ENCODE peak calls at places on chromosome 17, in five cellular contexts. One of them, this sample, is unnamed.
A peak's percentile ranks its signal among the peaks of the same experiment; 100 is the strongest.

GRCh38 chr17:751269-752001 is 629 bp downstream of the GEMIN4 start:
- DNase-seq in kidney tubule cell: peak; percentile 44
- DNase-seq in mucosa of gallbladder: peak; percentile 18
- DNase-seq in body of pancreas: peak; percentile 31
- DNase-seq in RPMI7951: peak; percentile 35
- DNase-seq in this sample: peak; percentile 14

GRCh38 chr17:75783803-75784472 is 668 bp upstream of the UNK start:
- DNase-seq in RPMI7951: no peak
- DNase-seq in body of pancreas: peak; percentile 76
- DNase-seq in mucosa of gallbladder: peak; percentile 43
- DNase-seq in kidney tubule cell: no peak
- DNase-seq in this sample: no peak

GRCh38 chr17:37476431-37477130 is 13.1 kb upstream of the DUSP14 start:
- DNase-seq in RPMI7951: peak; percentile 21
- DNase-seq in body of pancreas: no peak
- DNase-seq in kidney tubule cell: peak; percentile 79
- DNase-seq in mucosa of gallbladder: peak; percentile 20
- DNase-seq in this sample: peak; percentile 90

GRCh38 chr17:28008526-28008925 is 34.0 kb upstream of the NLK start:
- DNase-seq in body of pancreas: peak; percentile 78
- DNase-seq in kidney tubule cell: peak; percentile 66
- DNase-seq in RPMI7951: peak; percentile 50
- DNase-seq in mucosa of gallbladder: peak; percentile 52
- DNase-seq in this sample: peak; percentile 64

GRCh38 chr17:80649672-80650338 is 105.2 kb downstream of the RPTOR start:
- DNase-seq in body of pancreas: peak; percentile 22
- DNase-seq in RPMI7951: peak; percentile 89
- DNase-seq in mucosa of gallbladder: peak; percentile 27
- DNase-seq in kidney tubule cell: peak; percentile 82
- DNase-seq in this sample: peak; percentile 64

GRCh38 chr17:73187203-73187769 is 5.6 kb upstream of the COG1 start:
- DNase-seq in body of pancreas: no peak
- DNase-seq in mucosa of gallbladder: no peak
- DNase-seq in kidney tubule cell: no peak
- DNase-seq in RPMI7951: no peak
- DNase-seq in this sample: no peak

GRCh38 chr17:55426851-55427586 is 5.4 kb upstream of the MMD start:
- DNase-seq in RPMI7951: peak; percentile 24
- DNase-seq in kidney tubule cell: peak; percentile 16
- DNase-seq in mucosa of gallbladder: no peak
- DNase-seq in body of pancreas: no peak
- DNase-seq in this sample: peak; percentile 49

GRCh38 chr17:75404223-75404738 is 1.2 kb downstream of the GRB2 start:
- DNase-seq in body of pancreas: peak; percentile 70
- DNase-seq in mucosa of gallbladder: peak; percentile 56
- DNase-seq in kidney tubule cell: peak; percentile 81
- DNase-seq in RPMI7951: peak; percentile 76
- DNase-seq in this sample: peak; percentile 90

GRCh38 chr17:73956595-73957465 is 246.6 kb upstream of the RPL38 start:
- DNase-seq in kidney tubule cell: peak; percentile 34
- DNase-seq in RPMI7951: peak; percentile 24
- DNase-seq in mucosa of gallbladder: peak; percentile 59
- DNase-seq in body of pancreas: peak; percentile 89
- DNase-seq in this sample: peak; percentile 66

GRCh38 chr17:48113201-48113676 is 5.7 kb downstream of the SNX11 start:
- DNase-seq in RPMI7951: no peak
- DNase-seq in body of pancreas: no peak
- DNase-seq in kidney tubule cell: no peak
- DNase-seq in mucosa of gallbladder: peak; percentile 12
- DNase-seq in this sample: no peak

GRCh38 chr17:7466318-7466643 is 13.2 kb downstream of the ZBTB4 start:
- DNase-seq in body of pancreas: no peak
- DNase-seq in RPMI7951: no peak
- DNase-seq in kidney tubule cell: no peak
- DNase-seq in mucosa of gallbladder: no peak
- DNase-seq in this sample: no peak

GRCh38 chr17:6894206-6894528 is 62.6 kb upstream of the TEKT1 start:
- DNase-seq in RPMI7951: no peak
- DNase-seq in body of pancreas: no peak
- DNase-seq in mucosa of gallbladder: no peak
- DNase-seq in kidney tubule cell: peak; percentile 10
- DNase-seq in this sample: no peak

GRCh38 chr17:49508061-49508865 is 13.2 kb downstream of the NGFR start:
- DNase-seq in kidney tubule cell: peak; percentile 51
- DNase-seq in RPMI7951: peak; percentile 55
- DNase-seq in mucosa of gallbladder: no peak
- DNase-seq in body of pancreas: no peak
- DNase-seq in this sample: peak; percentile 98

GRCh38 chr17:70091681-70092080 is 16.7 kb downstream of the KCNJ16 start:
- DNase-seq in kidney tubule cell: no peak
- DNase-seq in mucosa of gallbladder: no peak
- DNase-seq in RPMI7951: no peak
- DNase-seq in body of pancreas: no peak
- DNase-seq in this sample: peak; percentile 37

GRCh38 chr17:27282054-27282501 is 11.8 kb upstream of the WSB1 start:
- DNase-seq in kidney tubule cell: no peak
- DNase-seq in RPMI7951: no peak
- DNase-seq in mucosa of gallbladder: no peak
- DNase-seq in body of pancreas: no peak
- DNase-seq in this sample: no peak

GRCh38 chr17:78019367-78019975 is 61.0 kb downstream of the TNRC6C start:
- DNase-seq in body of pancreas: no peak
- DNase-seq in kidney tubule cell: peak; percentile 45
- DNase-seq in mucosa of gallbladder: no peak
- DNase-seq in RPMI7951: peak; percentile 28
- DNase-seq in this sample: peak; percentile 73

GRCh38 chr17:70901870-70902269 is 732.5 kb downstream of the KCNJ2 start:
- DNase-seq in kidney tubule cell: no peak
- DNase-seq in body of pancreas: no peak
- DNase-seq in mucosa of gallbladder: no peak
- DNase-seq in RPMI7951: no peak
- DNase-seq in this sample: no peak

GRCh38 chr17:19720631-19721426 is 4.4 kb upstream of the SLC47A2 start:
- DNase-seq in mucosa of gallbladder: no peak
- DNase-seq in body of pancreas: no peak
- DNase-seq in kidney tubule cell: peak; percentile 88
- DNase-seq in RPMI7951: no peak
- DNase-seq in this sample: peak; percentile 31

GRCh38 chr17:55743103-55743679 is 7.7 kb upstream of the PCTP start:
- DNase-seq in mucosa of gallbladder: peak; percentile 90
- DNase-seq in kidney tubule cell: peak; percentile 79
- DNase-seq in RPMI7951: peak; percentile 61
- DNase-seq in body of pancreas: peak; percentile 70
- DNase-seq in this sample: peak; percentile 97

This sample was measured in PC-3.